ENCODE peak calls at places on chromosomes 4 and X, in six cellular contexts. One of them, this sample, is unnamed. For H3K27me3, the result is how much of the 10 kb centered on the place peaks cover.

GRCh38 chr4:188109157-188109755 is at the start of gene TRIML2:
- DNase-seq in BJ: no peak
- DNase-seq in dorsolateral prefrontal cortex: no peak
- DNase-seq in brain microvascular endothelial cell: no peak
- DNase-seq in fibroblast of lung: no peak
- DNase-seq in IMR-90: no peak
- DNase-seq in this sample: peak

GRCh38 chr4:154807042-154807630 is 26.1 kb downstream of the RBM46 start:
- DNase-seq in dorsolateral prefrontal cortex: no peak
- DNase-seq in IMR-90: peak
- DNase-seq in fibroblast of lung: peak
- DNase-seq in brain microvascular endothelial cell: no peak
- DNase-seq in BJ: no peak
- DNase-seq in this sample: peak

GRCh38 chr4:128332086-128332485 is 44.5 kb upstream of the PGRMC2 start:
- DNase-seq in dorsolateral prefrontal cortex: no peak
- DNase-seq in IMR-90: no peak
- DNase-seq in fibroblast of lung: no peak
- DNase-seq in brain microvascular endothelial cell: no peak
- DNase-seq in BJ: no peak
- DNase-seq in this sample: no peak

GRCh38 chr4:106587558-106587957 is 219.0 kb upstream of the GIMD1 start:
- DNase-seq in dorsolateral prefrontal cortex: no peak
- DNase-seq in BJ: peak
- DNase-seq in fibroblast of lung: no peak
- DNase-seq in brain microvascular endothelial cell: peak
- DNase-seq in IMR-90: peak
- DNase-seq in this sample: peak

GRCh38 chr4:158865520-158866177 is 96.8 kb downstream of the FNIP2 start:
- DNase-seq in dorsolateral prefrontal cortex: no peak
- DNase-seq in brain microvascular endothelial cell: no peak
- DNase-seq in BJ: no peak
- DNase-seq in fibroblast of lung: no peak
- DNase-seq in IMR-90: no peak
- DNase-seq in this sample: no peak

GRCh38 chr4:186702940-186703339 is 20.7 kb downstream of the FAT1 start:
- DNase-seq in dorsolateral prefrontal cortex: no peak
- DNase-seq in fibroblast of lung: no peak
- DNase-seq in brain microvascular endothelial cell: no peak
- DNase-seq in IMR-90: no peak
- DNase-seq in BJ: no peak
- DNase-seq in this sample: no peak

GRCh38 chrX:50747471-50747900 is 66.5 kb downstream of the SHROOM4 start:
- DNase-seq in fibroblast of lung: peak
- DNase-seq in IMR-90: peak
- DNase-seq in dorsolateral prefrontal cortex: no peak
- DNase-seq in brain microvascular endothelial cell: no peak
- DNase-seq in BJ: peak
- DNase-seq in this sample: no peak

GRCh38 chrX:19382500-19383145 is 38.9 kb downstream of the PDHA1 start:
- DNase-seq in dorsolateral prefrontal cortex: peak
- DNase-seq in fibroblast of lung: peak
- DNase-seq in brain microvascular endothelial cell: peak
- DNase-seq in BJ: no peak
- DNase-seq in IMR-90: peak
- DNase-seq in this sample: peak

GRCh38 chrX:23938690-23939089 is 30.9 kb downstream of the CXorf58 start:
- DNase-seq in IMR-90: peak
- DNase-seq in brain microvascular endothelial cell: no peak
- DNase-seq in BJ: no peak
- DNase-seq in dorsolateral prefrontal cortex: no peak
- DNase-seq in fibroblast of lung: peak
- DNase-seq in this sample: no peak

GRCh38 chr4:25896782-25897539 is 17.1 kb upstream of the SMIM20 start:
- DNase-seq in BJ: no peak
- DNase-seq in fibroblast of lung: no peak
- DNase-seq in dorsolateral prefrontal cortex: no peak
- DNase-seq in brain microvascular endothelial cell: no peak
- DNase-seq in IMR-90: no peak
- DNase-seq in this sample: no peak

GRCh38 chr4:176002007-176002623 is 63.5 kb upstream of the WDR17 start:
- DNase-seq in IMR-90: no peak
- DNase-seq in dorsolateral prefrontal cortex: peak
- DNase-seq in fibroblast of lung: peak
- DNase-seq in brain microvascular endothelial cell: no peak
- DNase-seq in BJ: no peak
- DNase-seq in this sample: no peak

GRCh38 chrX:123920065-123920785 is 41.3 kb upstream of the STAG2 start:
- DNase-seq in IMR-90: peak
- DNase-seq in BJ: peak
- DNase-seq in dorsolateral prefrontal cortex: no peak
- DNase-seq in brain microvascular endothelial cell: peak
- DNase-seq in fibroblast of lung: peak
- DNase-seq in this sample: peak

GRCh38 chrX:116357317-116357716 is 79.1 kb upstream of the SLC6A14 start:
- DNase-seq in fibroblast of lung: no peak
- DNase-seq in IMR-90: no peak
- DNase-seq in brain microvascular endothelial cell: no peak
- DNase-seq in BJ: no peak
- DNase-seq in dorsolateral prefrontal cortex: no peak
- DNase-seq in this sample: no peak

GRCh38 chrX:40106677-40107290 is 9.0 kb upstream of the BCOR start:
- DNase-seq in brain microvascular endothelial cell: no peak
- DNase-seq in IMR-90: no peak
- DNase-seq in fibroblast of lung: no peak
- DNase-seq in dorsolateral prefrontal cortex: no peak
- DNase-seq in BJ: no peak
- DNase-seq in this sample: no peak

GRCh38 chrX:46611658-46612362 is 38.2 kb downstream of the CHST7 start:
- DNase-seq in dorsolateral prefrontal cortex: no peak
- DNase-seq in fibroblast of lung: no peak
- DNase-seq in IMR-90: no peak
- DNase-seq in brain microvascular endothelial cell: no peak
- DNase-seq in BJ: no peak
- DNase-seq in this sample: no peak

GRCh38 chr4:28558871-28559270 is 1698.2 kb downstream of the STIM2 start:
- DNase-seq in IMR-90: peak
- DNase-seq in brain microvascular endothelial cell: no peak
- DNase-seq in dorsolateral prefrontal cortex: no peak
- DNase-seq in fibroblast of lung: no peak
- DNase-seq in BJ: no peak
- DNase-seq in this sample: no peak

GRCh38 chr4:118989098-118990080 is 100.7 kb downstream of the SYNPO2 start:
- DNase-seq in BJ: peak
- DNase-seq in IMR-90: peak
- DNase-seq in dorsolateral prefrontal cortex: no peak
- DNase-seq in brain microvascular endothelial cell: peak
- DNase-seq in fibroblast of lung: peak
- DNase-seq in this sample: peak

GRCh38 chr4:184397516-184398163 is 76.7 kb downstream of the IRF2 start:
- DNase-seq in BJ: no peak
- DNase-seq in dorsolateral prefrontal cortex: peak
- DNase-seq in fibroblast of lung: no peak
- DNase-seq in IMR-90: no peak
- DNase-seq in brain microvascular endothelial cell: no peak
- DNase-seq in this sample: no peak

GRCh38 chr4:96955226-96955625 is 1115.3 kb downstream of the PDHA2 start:
- DNase-seq in dorsolateral prefrontal cortex: no peak
- DNase-seq in BJ: no peak
- DNase-seq in brain microvascular endothelial cell: no peak
- DNase-seq in fibroblast of lung: no peak
- DNase-seq in IMR-90: no peak
- DNase-seq in this sample: no peak

GRCh38 chr4:136442447-136442846 is 1089.8 kb downstream of the PCDH18 start:
- DNase-seq in brain microvascular endothelial cell: no peak
- DNase-seq in dorsolateral prefrontal cortex: no peak
- DNase-seq in IMR-90: no peak
- DNase-seq in fibroblast of lung: no peak
- DNase-seq in BJ: no peak
- DNase-seq in this sample: no peak

GRCh38 chr4:77284036-77284435 is 127.0 kb downstream of the CCNG2 start:
- DNase-seq in BJ: no peak
- DNase-seq in IMR-90: no peak
- DNase-seq in dorsolateral prefrontal cortex: no peak
- DNase-seq in brain microvascular endothelial cell: no peak
- DNase-seq in fibroblast of lung: no peak
- DNase-seq in this sample: peak

GRCh38 chr4:73777612-73778011 is 37.2 kb downstream of the CXCL8 start:
- DNase-seq in fibroblast of lung: peak
- DNase-seq in dorsolateral prefrontal cortex: no peak
- DNase-seq in IMR-90: peak
- DNase-seq in BJ: no peak
- DNase-seq in brain microvascular endothelial cell: peak
- DNase-seq in this sample: no peak

GRCh38 chrX:133657455-133657854 is 242.2 kb upstream of the GPC4 start:
- DNase-seq in brain microvascular endothelial cell: no peak
- DNase-seq in IMR-90: no peak
- DNase-seq in dorsolateral prefrontal cortex: no peak
- DNase-seq in BJ: no peak
- DNase-seq in fibroblast of lung: no peak
- DNase-seq in this sample: no peak

GRCh38 chrX:109472939-109473713 is 8.8 kb downstream of the GUCY2F start:
- DNase-seq in IMR-90: peak
- DNase-seq in brain microvascular endothelial cell: peak
- DNase-seq in BJ: no peak
- DNase-seq in dorsolateral prefrontal cortex: no peak
- DNase-seq in fibroblast of lung: peak
- DNase-seq in this sample: peak

GRCh38 chr4:140158234-140159030 is 4.4 kb upstream of the MAML3 start:
- DNase-seq in brain microvascular endothelial cell: no peak
- DNase-seq in BJ: no peak
- DNase-seq in dorsolateral prefrontal cortex: no peak
- DNase-seq in IMR-90: peak
- DNase-seq in fibroblast of lung: peak
- DNase-seq in this sample: no peak

GRCh38 chr4:8594097-8595038 is 1.8 kb downstream of the CPZ start:
- DNase-seq in dorsolateral prefrontal cortex: no peak
- DNase-seq in IMR-90: peak
- DNase-seq in brain microvascular endothelial cell: peak
- DNase-seq in fibroblast of lung: peak
- DNase-seq in BJ: peak
- DNase-seq in this sample: peak

GRCh38 chrX:125150231-125150630 is 169.4 kb upstream of the TEX13C start:
- DNase-seq in IMR-90: peak
- DNase-seq in BJ: no peak
- DNase-seq in dorsolateral prefrontal cortex: no peak
- DNase-seq in fibroblast of lung: no peak
- DNase-seq in brain microvascular endothelial cell: peak
- DNase-seq in this sample: no peak

GRCh38 chrX:43956034-43956433 is 17.2 kb downstream of the NDP start:
- DNase-seq in BJ: no peak
- DNase-seq in brain microvascular endothelial cell: no peak
- DNase-seq in dorsolateral prefrontal cortex: no peak
- DNase-seq in fibroblast of lung: no peak
- DNase-seq in IMR-90: no peak
- DNase-seq in this sample: peak

GRCh38 chr4:11626046-11626445 is 197.4 kb upstream of the HS3ST1 start:
- DNase-seq in BJ: no peak
- DNase-seq in fibroblast of lung: no peak
- DNase-seq in brain microvascular endothelial cell: no peak
- DNase-seq in IMR-90: no peak
- DNase-seq in dorsolateral prefrontal cortex: no peak
- DNase-seq in this sample: peak

GRCh38 chr4:14809203-14809602 is 193.1 kb upstream of the CPEB2 start:
- DNase-seq in BJ: no peak
- DNase-seq in dorsolateral prefrontal cortex: no peak
- DNase-seq in IMR-90: no peak
- DNase-seq in fibroblast of lung: no peak
- DNase-seq in brain microvascular endothelial cell: no peak
- DNase-seq in this sample: no peak

DNA sequence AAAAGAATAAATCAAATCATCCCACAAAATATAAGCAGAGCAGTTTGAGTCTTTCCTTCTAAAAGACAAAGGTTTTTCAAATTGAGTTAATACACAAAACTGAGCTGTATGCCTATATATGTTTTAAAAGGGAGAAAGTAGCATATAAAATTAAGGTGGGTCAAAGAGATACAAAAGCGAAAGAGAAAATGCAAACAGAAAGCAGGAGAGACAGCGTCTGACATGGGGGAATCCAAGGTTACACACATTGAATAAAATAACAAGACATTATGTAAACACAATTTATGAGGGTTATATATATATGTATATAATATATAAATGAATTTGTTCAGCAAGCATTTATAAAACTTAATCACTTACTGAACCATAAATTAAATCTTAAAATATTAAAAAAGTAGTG is 276.1 kb upstream of the LCORL start:
- DNase-seq in fibroblast of lung: no peak
- DNase-seq in dorsolateral prefrontal cortex: no peak
- DNase-seq in IMR-90: no peak
- DNase-seq in BJ: no peak
- DNase-seq in brain microvascular endothelial cell: no peak
- DNase-seq in this sample: no peak
- H3K4me3 ChIP-seq in fibroblast of lung: no peak
- H3K4me3 ChIP-seq in dorsolateral prefrontal cortex: no peak
- H3K4me3 ChIP-seq in IMR-90: no peak
- H3K4me3 ChIP-seq in BJ: no peak
- H3K4me3 ChIP-seq in brain microvascular endothelial cell: no peak
- H3K4me3 ChIP-seq in this sample: no peak

GRCh38 chr4:6907658-6908191 is 1.9 kb upstream of the TBC1D14 start:
- DNase-seq in fibroblast of lung: peak
- DNase-seq in IMR-90: no peak
- DNase-seq in BJ: no peak
- DNase-seq in dorsolateral prefrontal cortex: peak
- DNase-seq in brain microvascular endothelial cell: no peak
- DNase-seq in this sample: peak
- TF ChIP-seq CTCF in fibroblast of lung: peak
- TF ChIP-seq CTCF in IMR-90: peak
- TF ChIP-seq CTCF in BJ: peak
- TF ChIP-seq CTCF in dorsolateral prefrontal cortex: peak
- TF ChIP-seq CTCF in brain microvascular endothelial cell: peak
- TF ChIP-seq CTCF in this sample: peak

GRCh38 chr4:1554246-1554875 is 129.8 kb downstream of the FAM53A start:
- DNase-seq in dorsolateral prefrontal cortex: no peak
- DNase-seq in fibroblast of lung: no peak
- DNase-seq in BJ: no peak
- DNase-seq in IMR-90: no peak
- DNase-seq in brain microvascular endothelial cell: no peak
- DNase-seq in this sample: no peak
- H3K27me3 ChIP-seq in dorsolateral prefrontal cortex: under half
- H3K27me3 ChIP-seq in fibroblast of lung: under half
- H3K27me3 ChIP-seq in BJ: under half
- H3K27me3 ChIP-seq in IMR-90: under half
- H3K27me3 ChIP-seq in brain microvascular endothelial cell: under half
- H3K27me3 ChIP-seq in this sample: under half

GRCh38 chr4:148375581-148375980 is 66.6 kb downstream of the NR3C2 start:
- DNase-seq in dorsolateral prefrontal cortex: no peak
- DNase-seq in BJ: no peak
- DNase-seq in fibroblast of lung: no peak
- DNase-seq in brain microvascular endothelial cell: no peak
- DNase-seq in IMR-90: no peak
- DNase-seq in this sample: no peak

GRCh38 chr4:148373093-148373492 is 69.1 kb downstream of the NR3C2 start:
- DNase-seq in fibroblast of lung: no peak
- DNase-seq in BJ: no peak
- DNase-seq in dorsolateral prefrontal cortex: no peak
- DNase-seq in brain microvascular endothelial cell: no peak
- DNase-seq in IMR-90: no peak
- DNase-seq in this sample: peak

GRCh38 chr4:148376151-148376550 is 66.1 kb downstream of the NR3C2 start:
- DNase-seq in fibroblast of lung: peak
- DNase-seq in BJ: no peak
- DNase-seq in brain microvascular endothelial cell: peak
- DNase-seq in IMR-90: peak
- DNase-seq in dorsolateral prefrontal cortex: no peak
- DNase-seq in this sample: peak
- H3K4me3 ChIP-seq in fibroblast of lung: no peak
- H3K4me3 ChIP-seq in BJ: no peak
- H3K4me3 ChIP-seq in brain microvascular endothelial cell: peak
- H3K4me3 ChIP-seq in IMR-90: peak
- H3K4me3 ChIP-seq in dorsolateral prefrontal cortex: peak
- H3K4me3 ChIP-seq in this sample: no peak